ENCODE peak calls at places on chromosome 14, in nine cellular contexts. W, R, X, M, N, D, K, U and P are unnamed samples.

GRCh38 chr14:82441270-82441669 is 907.6 kb upstream of the SEL1L start:
- DNase-seq in U (no peak), M (no peak), X (no peak), K (no peak), D (no peak), R (no peak), N (no peak), W (no peak), P (no peak)

GRCh38 chr14:92945959-92946846 is 23.3 kb downstream of the CHGA start:
- DNase-seq in N (no peak), D (no peak), X (no peak), M (no peak), R (peak; percentile 76), U (no peak), K (no peak), W (no peak), P (peak; percentile 89)

GRCh38 chr14:74478996-74479635 is 14.0 kb downstream of the NPC2 start:
- DNase-seq in N (no peak), X (no peak), D (peak; percentile 44), W (no peak), U (peak; percentile 12), R (no peak), K (peak; percentile 78), M (no peak), P (no peak)

GRCh38 chr14:54348923-54349615 is 47.7 kb upstream of the CDKN3 start:
- DNase-seq in R (peak; percentile 46), M (no peak), W (peak; percentile 65), X (no peak), N (no peak), U (no peak), K (no peak), D (no peak), P (peak; percentile 84)

GRCh38 chr14:38420045-38420444 is 164.2 kb upstream of the CLEC14A start:
- DNase-seq in D (no peak), R (no peak), U (no peak), N (no peak), W (no peak), M (no peak), K (no peak), X (no peak), P (no peak)

GRCh38 chr14:49173765-49174373 is 412.3 kb downstream of the RPS29 start:
- DNase-seq in D (peak; percentile 79), X (peak; percentile 30), M (no peak), R (peak; percentile 29), K (peak; percentile 93), U (peak; percentile 71), W (no peak), N (peak; percentile 75), P (no peak)

GRCh38 chr14:24071836-24072420 is 566 bp downstream of the CPNE6 start:
- DNase-seq in R (no peak), X (no peak), D (no peak), U (no peak), K (no peak), W (peak; percentile 12), N (no peak), M (peak; percentile 75), P (no peak)

GRCh38 chr14:32083789-32084188 is 6.7 kb downstream of the ARHGAP5 start:
- DNase-seq in K (no peak), D (no peak), R (no peak), W (no peak), N (no peak), U (no peak), M (no peak), X (no peak), P (no peak)

GRCh38 chr14:22561661-22562579 is 27.1 kb downstream of the DAD1 start:
- DNase-seq in N (no peak), M (no peak), R (no peak), K (no peak), D (no peak), U (no peak), X (no peak), W (no peak), P (no peak)

GRCh38 chr14:38481939-38482678 is 226.2 kb upstream of the CLEC14A start:
- DNase-seq in U (peak; percentile 82), X (no peak), M (no peak), K (peak; percentile 5), N (no peak), W (no peak), D (no peak), R (no peak), P (no peak)

GRCh38 chr14:22740020-22740419 is 26.5 kb upstream of the OXA1L start:
- DNase-seq in D (no peak), M (no peak), K (no peak), W (no peak), X (no peak), R (no peak), U (no peak), N (no peak), P (no peak)

GRCh38 chr14:101442451-101442850 is 118.8 kb upstream of the DIO3 start:
- DNase-seq in R (no peak), X (no peak), D (no peak), U (no peak), M (no peak), W (no peak), N (no peak), K (no peak), P (peak; percentile 58)

GRCh38 chr14:69152181-69152943 is 557 bp downstream of the DCAF5 start:
- DNase-seq in X (no peak), R (no peak), W (no peak), N (peak; percentile 4), D (peak; percentile 35), K (peak; percentile 70), M (no peak), U (peak; percentile 73), P (peak; percentile 80)

GRCh38 chr14:86015916-86016315 is 486.0 kb downstream of the FLRT2 start:
- DNase-seq in U (no peak), D (no peak), K (no peak), W (no peak), X (no peak), M (no peak), R (no peak), N (no peak), P (no peak)

GRCh38 chr14:93788557-93789365 is 476 bp upstream of the PRIMA1 start:
- DNase-seq in R (peak; percentile 42), W (peak; percentile 56), K (peak; percentile 78), X (no peak), U (peak; percentile 17), N (peak; percentile 31), D (peak; percentile 18), M (peak; percentile 68), P (no peak)

GRCh38 chr14:22319526-22320352 is 269.3 kb downstream of the DAD1 start:
- DNase-seq in R (peak; percentile 60), N (peak; percentile 39), D (peak; percentile 55), K (peak; percentile 76), U (no peak), M (peak; percentile 4), X (peak; percentile 53), W (peak; percentile 56), P (no peak)

GRCh38 chr14:73713206-73713803 is 879 bp downstream of the PNMA1 start:
- DNase-seq in U (no peak), K (no peak), M (no peak), D (no peak), W (no peak), X (no peak), R (no peak), N (no peak), P (no peak)

GRCh38 chr14:21703357-21704339 is 30.0 kb upstream of the OR4E1 start:
- DNase-seq in U (peak; percentile 67), W (no peak), X (no peak), M (no peak), N (no peak), R (no peak), D (no peak), K (no peak), P (no peak)

GRCh38 chr14:61267336-61267735 is 13.8 kb downstream of the TMEM30B start:
- DNase-seq in K (no peak), W (no peak), X (no peak), M (no peak), N (no peak), U (peak; percentile 66), R (no peak), D (no peak), P (no peak)

GRCh38 chr14:32536175-32536574 is 207.1 kb downstream of the AKAP6 start:
- DNase-seq in R (no peak), M (no peak), D (no peak), X (no peak), K (no peak), U (no peak), N (no peak), W (no peak), P (no peak)

GRCh38 chr14:65783576-65783975 is 371.0 kb downstream of the FUT8 start:
- DNase-seq in U (no peak), N (no peak), K (no peak), R (no peak), X (no peak), D (no peak), W (no peak), M (no peak), P (no peak)

GRCh38 chr14:33516898-33517436 is 433.9 kb downstream of the EGLN3 start:
- DNase-seq in W (no peak), U (no peak), K (no peak), M (no peak), R (no peak), N (no peak), X (no peak), D (no peak), P (no peak)

GRCh38 chr14:74514471-74514932 is 20.9 kb downstream of the ISCA2 start:
- DNase-seq in R (peak; percentile 47), X (no peak), N (no peak), W (peak; percentile 88), M (no peak), K (peak; percentile 37), U (peak; percentile 31), D (no peak), P (peak; percentile 88)

GRCh38 chr14:101034986-101035385 is 131.5 kb upstream of the RTL1 start:
- DNase-seq in R (no peak), X (no peak), M (no peak), D (no peak), K (no peak), W (no peak), N (no peak), U (no peak), P (peak; percentile 56)

GRCh38 chr14:71665157-71665556 is 267.1 kb upstream of the RGS6 start:
- DNase-seq in M (no peak), R (no peak), U (no peak), N (no peak), D (no peak), W (no peak), K (no peak), X (no peak), P (no peak)

GRCh38 chr14:103073876-103074698 is 9.9 kb upstream of the LBHD2 start:
- DNase-seq in U (no peak), R (no peak), D (no peak), M (no peak), K (no peak), W (peak; percentile 49), N (no peak), X (no peak), P (peak; percentile 75)

GRCh38 chr14:94876306-94876705 is 106.4 kb upstream of the GSC start:
- DNase-seq in M (no peak), N (no peak), K (no peak), W (no peak), U (no peak), X (no peak), R (no peak), D (no peak), P (no peak)

GRCh38 chr14:55349565-55349964 is 62.1 kb downstream of the ATG14 start:
- DNase-seq in W (no peak), U (no peak), N (no peak), X (no peak), M (no peak), D (no peak), K (no peak), R (no peak), P (no peak)

GRCh38 chr14:99234982-99235491 is 37.0 kb downstream of the BCL11B start:
- DNase-seq in R (no peak), N (peak; percentile 58), M (peak; percentile 39), X (no peak), U (no peak), K (peak; percentile 80), D (peak; percentile 47), W (no peak), P (no peak)

GRCh38 chr14:42110167-42110566 is 503.5 kb downstream of the LRFN5 start:
- DNase-seq in R (no peak), K (peak; percentile 60), W (no peak), N (no peak), M (no peak), X (no peak), D (peak; percentile 15), U (no peak), P (no peak)

GRCh38 chr14:103748539-103748867 is 32.9 kb downstream of the ZFYVE21 start:
- DNase-seq in K (no peak), D (no peak), M (no peak), W (no peak), N (no peak), X (no peak), U (no peak), R (no peak), P (no peak)